ENCODE peak calls at places on chromosome 4, in nine cellular contexts. One of them, this sample, is unnamed.

GRCh38 chr4:53019485-53020382 is 157.6 kb downstream of the RASL11B start:
- DNase-seq in OCI-LY7: no peak
- DNase-seq in D341Med: no peak
- DNase-seq in activated CD8-positive, alpha-beta memory T cell treated with anti-CD3 and anti-CD28 coated beads for 4 hours: no peak
- DNase-seq in fibroblast of lung: peak
- DNase-seq in endothelial cell of umbilical vein: peak
- DNase-seq in NCI-H460: no peak
- DNase-seq in A549: peak
- DNase-seq in sigmoid colon: no peak
- DNase-seq in this sample: no peak

GRCh38 chr4:39975488-39976089 is 2.1 kb downstream of the PDS5A start:
- DNase-seq in OCI-LY7: no peak
- DNase-seq in D341Med: no peak
- DNase-seq in activated CD8-positive, alpha-beta memory T cell treated with anti-CD3 and anti-CD28 coated beads for 4 hours: no peak
- DNase-seq in fibroblast of lung: peak
- DNase-seq in endothelial cell of umbilical vein: no peak
- DNase-seq in NCI-H460: no peak
- DNase-seq in A549: no peak
- DNase-seq in sigmoid colon: no peak
- DNase-seq in this sample: no peak

GRCh38 chr4:88697113-88697512 is 516 bp downstream of the NAP1L5 start:
- DNase-seq in OCI-LY7: no peak
- DNase-seq in D341Med: no peak
- DNase-seq in activated CD8-positive, alpha-beta memory T cell treated with anti-CD3 and anti-CD28 coated beads for 4 hours: no peak
- DNase-seq in fibroblast of lung: peak
- DNase-seq in endothelial cell of umbilical vein: peak
- DNase-seq in NCI-H460: no peak
- DNase-seq in A549: no peak
- DNase-seq in sigmoid colon: peak
- DNase-seq in this sample: no peak

GRCh38 chr4:16192067-16192466 is 34.2 kb downstream of the TAPT1 start:
- DNase-seq in OCI-LY7: no peak
- DNase-seq in D341Med: no peak
- DNase-seq in activated CD8-positive, alpha-beta memory T cell treated with anti-CD3 and anti-CD28 coated beads for 4 hours: no peak
- DNase-seq in fibroblast of lung: no peak
- DNase-seq in endothelial cell of umbilical vein: peak
- DNase-seq in NCI-H460: peak
- DNase-seq in A549: no peak
- DNase-seq in sigmoid colon: no peak
- DNase-seq in this sample: no peak

GRCh38 chr4:115126487-115126886 is 13.1 kb upstream of the NDST4 start:
- DNase-seq in OCI-LY7: no peak
- DNase-seq in D341Med: no peak
- DNase-seq in activated CD8-positive, alpha-beta memory T cell treated with anti-CD3 and anti-CD28 coated beads for 4 hours: no peak
- DNase-seq in fibroblast of lung: no peak
- DNase-seq in endothelial cell of umbilical vein: no peak
- DNase-seq in NCI-H460: no peak
- DNase-seq in A549: no peak
- DNase-seq in sigmoid colon: no peak
- DNase-seq in this sample: no peak

GRCh38 chr4:25654031-25654970 is 1.4 kb upstream of the SLC34A2 start:
- DNase-seq in OCI-LY7: no peak
- DNase-seq in D341Med: no peak
- DNase-seq in activated CD8-positive, alpha-beta memory T cell treated with anti-CD3 and anti-CD28 coated beads for 4 hours: no peak
- DNase-seq in fibroblast of lung: no peak
- DNase-seq in endothelial cell of umbilical vein: no peak
- DNase-seq in NCI-H460: no peak
- DNase-seq in A549: no peak
- DNase-seq in sigmoid colon: no peak
- DNase-seq in this sample: no peak

GRCh38 chr4:40251366-40251765 is 54.5 kb downstream of the RHOH start:
- DNase-seq in OCI-LY7: no peak
- DNase-seq in D341Med: no peak
- DNase-seq in activated CD8-positive, alpha-beta memory T cell treated with anti-CD3 and anti-CD28 coated beads for 4 hours: no peak
- DNase-seq in fibroblast of lung: no peak
- DNase-seq in endothelial cell of umbilical vein: peak
- DNase-seq in NCI-H460: no peak
- DNase-seq in A549: peak
- DNase-seq in sigmoid colon: no peak
- DNase-seq in this sample: no peak

GRCh38 chr4:7656244-7656800 is 221.6 kb upstream of the PSAPL1 start:
- DNase-seq in OCI-LY7: no peak
- DNase-seq in D341Med: no peak
- DNase-seq in activated CD8-positive, alpha-beta memory T cell treated with anti-CD3 and anti-CD28 coated beads for 4 hours: no peak
- DNase-seq in fibroblast of lung: no peak
- DNase-seq in endothelial cell of umbilical vein: no peak
- DNase-seq in NCI-H460: no peak
- DNase-seq in A549: no peak
- DNase-seq in sigmoid colon: no peak
- DNase-seq in this sample: no peak

GRCh38 chr4:74284074-74284473 is 24.2 kb upstream of the EPGN start:
- DNase-seq in OCI-LY7: no peak
- DNase-seq in D341Med: no peak
- DNase-seq in activated CD8-positive, alpha-beta memory T cell treated with anti-CD3 and anti-CD28 coated beads for 4 hours: no peak
- DNase-seq in fibroblast of lung: peak
- DNase-seq in endothelial cell of umbilical vein: no peak
- DNase-seq in NCI-H460: peak
- DNase-seq in A549: peak
- DNase-seq in sigmoid colon: no peak
- DNase-seq in this sample: no peak

GRCh38 chr4:102575369-102576129 is 74.4 kb downstream of the NFKB1 start:
- DNase-seq in OCI-LY7: no peak
- DNase-seq in D341Med: no peak
- DNase-seq in activated CD8-positive, alpha-beta memory T cell treated with anti-CD3 and anti-CD28 coated beads for 4 hours: no peak
- DNase-seq in fibroblast of lung: no peak
- DNase-seq in endothelial cell of umbilical vein: no peak
- DNase-seq in NCI-H460: peak
- DNase-seq in A549: no peak
- DNase-seq in sigmoid colon: no peak
- DNase-seq in this sample: no peak

GRCh38 chr4:113349400-113349799 is 299.9 kb downstream of the ANK2 start:
- DNase-seq in OCI-LY7: no peak
- DNase-seq in D341Med: no peak
- DNase-seq in activated CD8-positive, alpha-beta memory T cell treated with anti-CD3 and anti-CD28 coated beads for 4 hours: no peak
- DNase-seq in fibroblast of lung: no peak
- DNase-seq in endothelial cell of umbilical vein: peak
- DNase-seq in NCI-H460: no peak
- DNase-seq in A549: no peak
- DNase-seq in sigmoid colon: no peak
- DNase-seq in this sample: peak

GRCh38 chr4:122854860-122855259 is 28.2 kb downstream of the FGF2 start:
- DNase-seq in OCI-LY7: no peak
- DNase-seq in D341Med: peak
- DNase-seq in activated CD8-positive, alpha-beta memory T cell treated with anti-CD3 and anti-CD28 coated beads for 4 hours: no peak
- DNase-seq in fibroblast of lung: no peak
- DNase-seq in endothelial cell of umbilical vein: no peak
- DNase-seq in NCI-H460: no peak
- DNase-seq in A549: no peak
- DNase-seq in sigmoid colon: no peak
- DNase-seq in this sample: no peak

GRCh38 chr4:73341454-73341853 is 62.6 kb upstream of the ALB start:
- DNase-seq in OCI-LY7: peak
- DNase-seq in D341Med: peak
- DNase-seq in activated CD8-positive, alpha-beta memory T cell treated with anti-CD3 and anti-CD28 coated beads for 4 hours: no peak
- DNase-seq in fibroblast of lung: peak
- DNase-seq in endothelial cell of umbilical vein: peak
- DNase-seq in NCI-H460: peak
- DNase-seq in A549: peak
- DNase-seq in sigmoid colon: no peak
- DNase-seq in this sample: peak

GRCh38 chr4:87073570-87074470 is 139.0 kb downstream of the AFF1 start:
- DNase-seq in OCI-LY7: peak
- DNase-seq in D341Med: peak
- DNase-seq in activated CD8-positive, alpha-beta memory T cell treated with anti-CD3 and anti-CD28 coated beads for 4 hours: peak
- DNase-seq in fibroblast of lung: peak
- DNase-seq in endothelial cell of umbilical vein: no peak
- DNase-seq in NCI-H460: no peak
- DNase-seq in A549: no peak
- DNase-seq in sigmoid colon: peak
- DNase-seq in this sample: peak

GRCh38 chr4:74038161-74039064 is at the start of gene CXCL3:
- DNase-seq in OCI-LY7: no peak
- DNase-seq in D341Med: peak
- DNase-seq in activated CD8-positive, alpha-beta memory T cell treated with anti-CD3 and anti-CD28 coated beads for 4 hours: no peak
- DNase-seq in fibroblast of lung: peak
- DNase-seq in endothelial cell of umbilical vein: peak
- DNase-seq in NCI-H460: peak
- DNase-seq in A549: peak
- DNase-seq in sigmoid colon: peak
- DNase-seq in this sample: no peak

GRCh38 chr4:184893836-184894571 is 68.2 kb upstream of the ACSL1 start:
- DNase-seq in OCI-LY7: no peak
- DNase-seq in D341Med: no peak
- DNase-seq in activated CD8-positive, alpha-beta memory T cell treated with anti-CD3 and anti-CD28 coated beads for 4 hours: no peak
- DNase-seq in fibroblast of lung: no peak
- DNase-seq in endothelial cell of umbilical vein: no peak
- DNase-seq in NCI-H460: peak
- DNase-seq in A549: no peak
- DNase-seq in sigmoid colon: no peak
- DNase-seq in this sample: no peak

GRCh38 chr4:122826596-122827257 is at the start of gene FGF2:
- DNase-seq in OCI-LY7: no peak
- DNase-seq in D341Med: peak
- DNase-seq in activated CD8-positive, alpha-beta memory T cell treated with anti-CD3 and anti-CD28 coated beads for 4 hours: no peak
- DNase-seq in fibroblast of lung: peak
- DNase-seq in endothelial cell of umbilical vein: peak
- DNase-seq in NCI-H460: no peak
- DNase-seq in A549: peak
- DNase-seq in sigmoid colon: peak
- DNase-seq in this sample: no peak

GRCh38 chr4:140691369-140691768 is 64.8 kb downstream of the TBC1D9 start:
- DNase-seq in OCI-LY7: no peak
- DNase-seq in D341Med: no peak
- DNase-seq in activated CD8-positive, alpha-beta memory T cell treated with anti-CD3 and anti-CD28 coated beads for 4 hours: no peak
- DNase-seq in fibroblast of lung: peak
- DNase-seq in endothelial cell of umbilical vein: peak
- DNase-seq in NCI-H460: no peak
- DNase-seq in A549: peak
- DNase-seq in sigmoid colon: no peak
- DNase-seq in this sample: no peak

GRCh38 chr4:176635372-176636261 is 157.1 kb downstream of the VEGFC start:
- DNase-seq in OCI-LY7: no peak
- DNase-seq in D341Med: no peak
- DNase-seq in activated CD8-positive, alpha-beta memory T cell treated with anti-CD3 and anti-CD28 coated beads for 4 hours: no peak
- DNase-seq in fibroblast of lung: peak
- DNase-seq in endothelial cell of umbilical vein: peak
- DNase-seq in NCI-H460: peak
- DNase-seq in A549: peak
- DNase-seq in sigmoid colon: no peak
- DNase-seq in this sample: no peak

GRCh38 chr4:116925900-116926457 is 159.4 kb downstream of the TRAM1L1 start:
- DNase-seq in OCI-LY7: no peak
- DNase-seq in D341Med: peak
- DNase-seq in activated CD8-positive, alpha-beta memory T cell treated with anti-CD3 and anti-CD28 coated beads for 4 hours: no peak
- DNase-seq in fibroblast of lung: no peak
- DNase-seq in endothelial cell of umbilical vein: no peak
- DNase-seq in NCI-H460: no peak
- DNase-seq in A549: no peak
- DNase-seq in sigmoid colon: peak
- DNase-seq in this sample: no peak

GRCh38 chr4:147863808-147864472 is 132.1 kb downstream of the ARHGAP10 start:
- DNase-seq in OCI-LY7: no peak
- DNase-seq in D341Med: no peak
- DNase-seq in activated CD8-positive, alpha-beta memory T cell treated with anti-CD3 and anti-CD28 coated beads for 4 hours: no peak
- DNase-seq in fibroblast of lung: peak
- DNase-seq in endothelial cell of umbilical vein: peak
- DNase-seq in NCI-H460: no peak
- DNase-seq in A549: no peak
- DNase-seq in sigmoid colon: no peak
- DNase-seq in this sample: no peak

GRCh38 chr4:77036206-77036605 is 39.6 kb downstream of the CCNI start:
- DNase-seq in OCI-LY7: no peak
- DNase-seq in D341Med: no peak
- DNase-seq in activated CD8-positive, alpha-beta memory T cell treated with anti-CD3 and anti-CD28 coated beads for 4 hours: no peak
- DNase-seq in fibroblast of lung: peak
- DNase-seq in endothelial cell of umbilical vein: no peak
- DNase-seq in NCI-H460: no peak
- DNase-seq in A549: no peak
- DNase-seq in sigmoid colon: no peak
- DNase-seq in this sample: no peak

GRCh38 chr4:112130903-112131302 is 14.4 kb upstream of the FAM241A start:
- DNase-seq in OCI-LY7: no peak
- DNase-seq in D341Med: no peak
- DNase-seq in activated CD8-positive, alpha-beta memory T cell treated with anti-CD3 and anti-CD28 coated beads for 4 hours: no peak
- DNase-seq in fibroblast of lung: peak
- DNase-seq in endothelial cell of umbilical vein: peak
- DNase-seq in NCI-H460: peak
- DNase-seq in A549: no peak
- DNase-seq in sigmoid colon: no peak
- DNase-seq in this sample: no peak

GRCh38 chr4:84379881-84380618 is 119.0 kb downstream of the NKX6-1 start:
- DNase-seq in OCI-LY7: no peak
- DNase-seq in D341Med: no peak
- DNase-seq in activated CD8-positive, alpha-beta memory T cell treated with anti-CD3 and anti-CD28 coated beads for 4 hours: no peak
- DNase-seq in fibroblast of lung: peak
- DNase-seq in endothelial cell of umbilical vein: no peak
- DNase-seq in NCI-H460: peak
- DNase-seq in A549: peak
- DNase-seq in sigmoid colon: no peak
- DNase-seq in this sample: no peak

GRCh38 chr4:159077702-159078495 is 25.0 kb upstream of the RAPGEF2 start:
- DNase-seq in OCI-LY7: peak
- DNase-seq in D341Med: no peak
- DNase-seq in activated CD8-positive, alpha-beta memory T cell treated with anti-CD3 and anti-CD28 coated beads for 4 hours: no peak
- DNase-seq in fibroblast of lung: peak
- DNase-seq in endothelial cell of umbilical vein: no peak
- DNase-seq in NCI-H460: peak
- DNase-seq in A549: no peak
- DNase-seq in sigmoid colon: no peak
- DNase-seq in this sample: peak

GRCh38 chr4:178086324-178086723 is 644.1 kb upstream of the AGA start:
- DNase-seq in OCI-LY7: no peak
- DNase-seq in D341Med: peak
- DNase-seq in activated CD8-positive, alpha-beta memory T cell treated with anti-CD3 and anti-CD28 coated beads for 4 hours: no peak
- DNase-seq in fibroblast of lung: peak
- DNase-seq in endothelial cell of umbilical vein: no peak
- DNase-seq in NCI-H460: no peak
- DNase-seq in A549: peak
- DNase-seq in sigmoid colon: no peak
- DNase-seq in this sample: no peak

GRCh38 chr4:7172508-7172907 is 19.8 kb upstream of the SORCS2 start:
- DNase-seq in OCI-LY7: no peak
- DNase-seq in D341Med: no peak
- DNase-seq in activated CD8-positive, alpha-beta memory T cell treated with anti-CD3 and anti-CD28 coated beads for 4 hours: no peak
- DNase-seq in fibroblast of lung: no peak
- DNase-seq in endothelial cell of umbilical vein: no peak
- DNase-seq in NCI-H460: no peak
- DNase-seq in A549: no peak
- DNase-seq in sigmoid colon: peak
- DNase-seq in this sample: no peak

GRCh38 chr4:184649971-184650855 is 675 bp downstream of the PRIMPOL start:
- DNase-seq in OCI-LY7: peak
- DNase-seq in D341Med: peak
- DNase-seq in activated CD8-positive, alpha-beta memory T cell treated with anti-CD3 and anti-CD28 coated beads for 4 hours: no peak
- DNase-seq in fibroblast of lung: peak
- DNase-seq in endothelial cell of umbilical vein: peak
- DNase-seq in NCI-H460: no peak
- DNase-seq in A549: peak
- DNase-seq in sigmoid colon: peak
- DNase-seq in this sample: peak

This sample was measured in NAMALWA.